ENCODE peak calls at places on chromosomes 12 and 14, in eight cellular contexts. B, S, X, A, C, J, M and R are unnamed samples.

GRCh38 chr12:71107976-71108749 is 49.6 kb downstream of the TSPAN8 start:
- DNase-seq in B (peak), S (no peak), X (no peak), A (no peak), C (no peak), J (no peak), M (no peak), R (no peak)

GRCh38 chr14:100677925-100678765 is 48.5 kb upstream of the DLK1 start:
- DNase-seq in B (no peak), S (peak), X (no peak), A (peak), C (peak), J (no peak), M (peak), R (peak)

GRCh38 chr12:102406033-102406584 is 74.3 kb downstream of the IGF1 start:
- DNase-seq in B (peak), S (no peak), X (peak), A (peak), C (peak), J (no peak), M (peak), R (peak)

GRCh38 chr14:59360923-59361794 is 104.0 kb downstream of the GPR135 start:
- DNase-seq in B (peak), S (peak), X (peak), A (peak), C (peak), J (peak), M (peak), R (no peak)

GRCh38 chr14:69582207-69582606 is 7.5 kb upstream of the CCDC177 start:
- DNase-seq in B (peak), S (no peak), X (peak), A (peak), C (no peak), J (no peak), M (no peak), R (no peak)

GRCh38 chr12:30985814-30986452 is 59.4 kb downstream of the TSPAN11 start:
- DNase-seq in B (peak), S (peak), X (peak), A (no peak), C (peak), J (peak), M (peak), R (no peak)

GRCh38 chr14:22748691-22749090 is 17.8 kb upstream of the OXA1L start:
- DNase-seq in B (no peak), S (no peak), X (no peak), A (no peak), C (no peak), J (no peak), M (no peak), R (no peak)

GRCh38 chr14:31449971-31450610 is 7.2 kb downstream of the DTD2 start:
- DNase-seq in B (peak), S (peak), X (peak), A (peak), C (peak), J (peak), M (peak), R (no peak)

GRCh38 chr14:53896773-53897172 is 59.9 kb downstream of the BMP4 start:
- DNase-seq in B (no peak), S (peak), X (no peak), A (no peak), C (no peak), J (no peak), M (peak), R (peak)

GRCh38 chr12:11482955-11483354 is 87.6 kb upstream of the PRB2 start:
- DNase-seq in B (peak), S (peak), X (peak), A (peak), C (no peak), J (no peak), M (peak), R (no peak)

GRCh38 chr12:100473716-100474150 is at the start of gene NR1H4:
- DNase-seq in B (peak), S (peak), X (no peak), A (peak), C (no peak), J (peak), M (peak), R (no peak)

GRCh38 chr14:84254205-84254788 is 1275.6 kb upstream of the FLRT2 start:
- DNase-seq in B (peak), S (peak), X (no peak), A (no peak), C (peak), J (no peak), M (no peak), R (no peak)

GRCh38 chr14:49966971-49967630 is 74.2 kb downstream of the ARF6 start:
- DNase-seq in B (no peak), S (no peak), X (peak), A (no peak), C (no peak), J (no peak), M (no peak), R (no peak)

GRCh38 chr12:132776816-132777568 is 15.4 kb upstream of the ANKLE2 start:
- DNase-seq in B (peak), S (peak), X (no peak), A (peak), C (no peak), J (no peak), M (no peak), R (no peak)

GRCh38 chr14:89085154-89086059 is 261.0 kb downstream of the TTC8 start:
- DNase-seq in B (peak), S (no peak), X (no peak), A (no peak), C (no peak), J (no peak), M (peak), R (no peak)

GRCh38 chr12:92206596-92206995 is 61.0 kb upstream of the BTG1 start:
- DNase-seq in B (peak), S (no peak), X (peak), A (no peak), C (peak), J (no peak), M (no peak), R (no peak)

GRCh38 chr12:99476956-99477355 is 170.6 kb upstream of the GARIN6 start:
- DNase-seq in B (no peak), S (no peak), X (no peak), A (no peak), C (no peak), J (no peak), M (no peak), R (no peak)

GRCh38 chr14:54767450-54767849 is 135.2 kb downstream of the GCH1 start:
- DNase-seq in B (no peak), S (no peak), X (no peak), A (no peak), C (no peak), J (no peak), M (no peak), R (no peak)

GRCh38 chr12:13277278-13277677 is 80.8 kb downstream of the EMP1 start:
- DNase-seq in B (no peak), S (no peak), X (no peak), A (no peak), C (no peak), J (no peak), M (no peak), R (no peak)

GRCh38 chr12:132806857-132807256 is 21.8 kb downstream of the GOLGA3 start:
- DNase-seq in B (no peak), S (no peak), X (no peak), A (no peak), C (no peak), J (no peak), M (no peak), R (no peak)

GRCh38 chr14:69553221-69553620 is 21.4 kb downstream of the CCDC177 start:
- DNase-seq in B (peak), S (peak), X (peak), A (peak), C (no peak), J (no peak), M (peak), R (no peak)

GRCh38 chr12:1660304-1661187 is 30.3 kb upstream of the ADIPOR2 start:
- DNase-seq in B (peak), S (peak), X (peak), A (no peak), C (no peak), J (peak), M (no peak), R (no peak)

GRCh38 chr12:123367511-123367910 is 2.9 kb upstream of the SBNO1 start:
- DNase-seq in B (peak), S (no peak), X (no peak), A (no peak), C (no peak), J (no peak), M (peak), R (no peak)

GRCh38 chr12:124590447-124590846 is 23.0 kb upstream of the NCOR2 start:
- DNase-seq in B (no peak), S (no peak), X (no peak), A (no peak), C (no peak), J (no peak), M (no peak), R (no peak)

GRCh38 chr12:59030415-59030814 is 110.1 kb upstream of the LRIG3 start:
- DNase-seq in B (no peak), S (no peak), X (no peak), A (no peak), C (no peak), J (no peak), M (no peak), R (no peak)

GRCh38 chr12:38424436-38424835 is 107.9 kb downstream of the ALG10B start:
- DNase-seq in B (no peak), S (no peak), X (peak), A (no peak), C (no peak), J (no peak), M (no peak), R (no peak)

GRCh38 chr12:92039048-92039447 is 106.6 kb downstream of the BTG1 start:
- DNase-seq in B (no peak), S (no peak), X (no peak), A (no peak), C (no peak), J (no peak), M (no peak), R (no peak)

GRCh38 chr12:57171668-57172067 is 24.2 kb upstream of the LRP1-AS start:
- DNase-seq in B (peak), S (peak), X (no peak), A (peak), C (no peak), J (no peak), M (peak), R (no peak)

GRCh38 chr14:79809849-79810612 is 401.3 kb downstream of the DIO2 start:
- DNase-seq in B (peak), S (peak), X (peak), A (no peak), C (peak), J (no peak), M (no peak), R (no peak)

GRCh38 chr12:122189626-122190475 is 6.9 kb downstream of the LRRC43 start:
- DNase-seq in B (no peak), S (no peak), X (no peak), A (no peak), C (no peak), J (no peak), M (no peak), R (no peak)

GRCh38 chr14:32251530-32251929 is 48.5 kb upstream of the RNU6-8 start:
- DNase-seq in B (no peak), S (peak), X (no peak), A (no peak), C (no peak), J (no peak), M (no peak), R (no peak)

GRCh38 chr14:58299665-58300202 is 1.4 kb downstream of the ARID4A start:
- DNase-seq in B (peak), S (peak), X (no peak), A (no peak), C (peak), J (no peak), M (no peak), R (no peak)

GRCh38 chr12:50765325-50765911 is 1.5 kb downstream of the ATF1 start:
- DNase-seq in B (peak), S (peak), X (peak), A (no peak), C (peak), J (peak), M (peak), R (no peak)

GRCh38 chr14:32938719-32939253 is at the start of gene NPAS3:
- DNase-seq in B (no peak), S (no peak), X (no peak), A (no peak), C (no peak), J (no peak), M (peak), R (no peak)

GRCh38 chr12:108732489-108732888 is 1.2 kb upstream of the CORO1C start:
- DNase-seq in B (no peak), S (no peak), X (no peak), A (no peak), C (no peak), J (no peak), M (no peak), R (no peak)
- H3K4me3 ChIP-seq in B (peak), S (peak), X (no peak), A (peak), C (no peak), J (peak), M (peak), R (peak)

GRCh38 chr12:63753743-63754142 is 26.0 kb upstream of the RXYLT1 start:
- DNase-seq in B (peak), S (no peak), X (no peak), A (no peak), C (peak), J (no peak), M (no peak), R (no peak)
- TF ChIP-seq CTCF in B (peak), S (peak), X (peak), A (peak), C (peak), J (no peak), M (peak), R (peak)

GRCh38 chr12:46364300-46364696 is 8.3 kb downstream of the SLC38A2 start:
- DNase-seq in B (no peak), S (no peak), X (no peak), A (no peak), C (no peak), J (no peak), M (no peak), R (no peak)
- H3K4me3 ChIP-seq in B (no peak), S (peak), X (no peak), A (no peak), C (no peak), J (peak), M (peak), R (no peak)

GRCh38 chr14:51566831-51567582 is 84.7 kb upstream of the FRMD6 start:
- DNase-seq in B (no peak), S (no peak), X (no peak), A (no peak), C (no peak), J (no peak), M (no peak), R (no peak)
- TF ChIP-seq CTCF in B (no peak), S (no peak), X (no peak), A (no peak), C (no peak), J (no peak), M (no peak), R (no peak)

DNA sequence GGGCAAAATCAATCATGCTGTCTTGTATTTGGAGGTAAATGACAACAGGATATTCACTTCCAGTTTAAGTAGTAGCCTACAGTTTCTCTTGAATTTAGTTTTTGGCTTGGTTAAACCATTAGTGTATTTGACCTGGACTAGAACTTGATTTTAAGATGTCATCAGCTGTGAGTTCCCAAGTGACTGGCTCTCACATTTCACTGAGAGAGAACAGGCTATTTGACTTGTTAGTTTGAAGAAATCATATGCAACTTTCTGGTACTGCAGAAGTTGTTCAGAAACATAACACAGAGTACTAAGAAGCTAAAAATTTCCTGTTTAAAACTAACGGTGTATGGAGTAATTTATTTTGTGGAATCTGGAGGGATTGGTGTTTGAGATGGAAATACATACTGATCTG is 22.3 kb downstream of the MNAT1 start:
- DNase-seq in B (peak), S (peak), X (no peak), A (no peak), C (no peak), J (no peak), M (peak), R (no peak)
- H3K4me3 ChIP-seq in B (no peak), S (no peak), X (no peak), A (no peak), C (no peak), J (no peak), M (no peak), R (no peak)

DNA sequence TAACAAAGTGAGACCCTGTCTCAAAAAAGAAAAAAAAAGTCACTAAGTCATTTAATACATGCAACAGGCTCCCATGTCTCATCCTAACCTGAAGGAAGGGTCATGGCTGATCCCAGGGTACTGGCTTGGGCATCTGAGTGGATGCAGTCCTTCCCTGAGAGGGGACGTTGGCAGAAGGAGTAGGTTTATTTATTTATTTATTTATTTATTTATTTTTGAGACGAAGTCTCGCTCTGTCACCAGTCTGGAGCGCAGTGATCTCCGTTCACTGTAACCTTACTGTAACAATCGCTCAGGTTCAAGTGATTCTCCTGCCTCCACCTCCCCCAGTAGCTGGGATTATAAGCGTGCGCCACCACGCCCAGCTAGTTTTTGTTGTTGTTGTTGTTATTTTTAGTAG is 7.2 kb upstream of the CALCOCO1 start:
- DNase-seq in B (no peak), S (no peak), X (no peak), A (no peak), C (no peak), J (no peak), M (no peak), R (no peak)
- TF ChIP-seq CTCF in B (no peak), S (no peak), X (no peak), A (no peak), C (no peak), J (no peak), M (no peak), R (no peak)

DNA sequence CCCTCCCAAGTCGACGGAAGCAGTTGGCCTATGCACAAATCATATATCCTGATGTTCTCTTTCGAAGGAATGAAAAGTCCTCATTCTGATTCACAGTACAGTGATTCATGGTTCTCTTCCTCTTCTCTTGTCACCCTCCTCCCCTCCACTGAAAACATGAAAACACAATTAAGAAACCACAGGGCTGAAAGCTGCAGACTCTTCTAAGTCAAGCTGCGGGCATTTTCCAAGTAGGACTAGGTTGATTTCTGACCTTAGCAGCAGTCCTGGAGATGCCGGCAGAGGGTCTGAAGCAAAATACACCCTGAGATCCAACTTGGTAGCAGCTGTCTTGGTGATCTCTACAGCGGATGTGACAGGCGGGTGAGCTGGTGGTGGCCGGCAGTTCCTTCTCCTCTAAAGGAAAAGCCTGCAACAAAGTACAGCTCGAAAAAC is 6.2 kb downstream of the TMCC3 start:
- DNase-seq in B (peak), S (peak), X (peak), A (peak), C (no peak), J (no peak), M (no peak), R (no peak)
- H3K4me3 ChIP-seq in B (peak), S (no peak), X (no peak), A (peak), C (no peak), J (no peak), M (no peak), R (no peak)

DNA sequence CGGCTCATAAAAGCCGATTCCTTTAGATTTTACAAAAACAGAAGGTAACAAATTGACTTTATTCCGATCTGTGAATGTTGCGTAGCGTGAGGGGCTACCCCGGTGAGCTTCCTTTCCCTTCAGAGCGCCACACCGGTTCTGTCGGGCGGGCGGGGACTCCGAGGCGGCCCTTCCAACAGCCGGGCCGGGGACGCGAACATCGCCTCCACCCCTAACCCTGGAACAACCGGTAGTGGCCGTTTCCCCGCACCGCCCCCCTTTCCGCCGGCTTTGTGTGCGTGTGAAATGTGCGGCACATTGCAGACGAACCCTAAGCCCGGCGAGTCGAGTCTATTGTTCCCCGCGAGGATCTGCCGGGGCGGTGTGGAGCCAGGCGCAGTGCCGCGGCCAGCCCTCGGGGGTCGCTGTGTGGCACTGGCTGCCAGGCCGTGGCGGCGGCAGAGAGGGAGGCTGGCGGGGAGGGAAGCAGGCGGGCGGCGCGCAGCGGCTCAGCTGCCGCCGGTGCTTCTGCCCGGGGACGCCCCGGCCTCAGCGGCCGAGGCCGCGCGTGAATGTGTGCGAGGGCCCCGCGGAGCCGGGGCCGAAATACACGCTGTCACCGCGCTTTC is 777 bp upstream of the ARID2 start:
- DNase-seq in B (peak), S (peak), X (peak), A (peak), C (peak), J (peak), M (peak), R (peak)
- TF ChIP-seq CTCF in B (peak), S (peak), X (peak), A (peak), C (peak), J (peak), M (peak), R (peak)

GRCh38 chr12:6363330-6364036 is 11.9 kb downstream of the SCNN1A start:
- DNase-seq in B (peak), S (peak), X (peak), A (no peak), C (peak), J (peak), M (peak), R (no peak)
- H3K4me3 ChIP-seq in B (peak), S (peak), X (peak), A (peak), C (peak), J (peak), M (peak), R (peak)